ENCODE peak calls at places on chromosomes 16 and 17, in five cellular contexts. K is IMR-90; X is CD8-positive, alpha-beta T cell; F is right atrium auricular region; I is cardiac fibroblast. V is an unnamed sample.

GRCh38 chr17:16273499-16273898 is 56.5 kb downstream of the PIGL start:
- DNase-seq in K (peak; percentile 77), X (no peak), F (no peak), I (peak; percentile 80), V (no peak)

GRCh38 chr17:65023791-65024190 is 32.7 kb downstream of the GNA13 start:
- DNase-seq in K (no peak), X (no peak), F (no peak), I (no peak), V (no peak)

GRCh38 chr17:77786090-77786489 is 172.4 kb upstream of the TNRC6C start:
- DNase-seq in K (no peak), X (no peak), F (no peak), I (no peak), V (no peak)

GRCh38 chr16:4323845-4324478 is 8.1 kb downstream of the GLIS2 start:
- DNase-seq in K (peak; percentile 42), X (no peak), F (no peak), I (peak; percentile 54), V (peak; percentile 93)

GRCh38 chr17:80141463-80142165 is 5.3 kb downstream of the EIF4A3 start:
- DNase-seq in K (no peak), X (no peak), F (no peak), I (no peak), V (no peak)

GRCh38 chr17:27848941-27849340 is 44.2 kb downstream of the LYRM9 start:
- DNase-seq in K (no peak), X (no peak), F (no peak), I (no peak), V (no peak)

GRCh38 chr17:82050761-82051641 is 610 bp downstream of the RFNG start:
- DNase-seq in K (no peak), X (no peak), F (no peak), I (no peak), V (peak; percentile 80)

GRCh38 chr17:17713839-17714238 is 32.6 kb downstream of the RAI1 start:
- DNase-seq in K (peak; percentile 55), X (no peak), F (peak; percentile 69), I (peak; percentile 50), V (peak; percentile 92)

GRCh38 chr16:23947838-23948237 is 112.1 kb downstream of the PRKCB start:
- DNase-seq in K (no peak), X (no peak), F (no peak), I (no peak), V (no peak)

GRCh38 chr17:62089296-62089695 is 24.2 kb upstream of the MED13 start:
- DNase-seq in K (no peak), X (no peak), F (no peak), I (no peak), V (no peak)

GRCh38 chr17:2436516-2436915 is 35.7 kb upstream of the MNT start:
- DNase-seq in K (no peak), X (no peak), F (no peak), I (no peak), V (no peak)

DNA sequence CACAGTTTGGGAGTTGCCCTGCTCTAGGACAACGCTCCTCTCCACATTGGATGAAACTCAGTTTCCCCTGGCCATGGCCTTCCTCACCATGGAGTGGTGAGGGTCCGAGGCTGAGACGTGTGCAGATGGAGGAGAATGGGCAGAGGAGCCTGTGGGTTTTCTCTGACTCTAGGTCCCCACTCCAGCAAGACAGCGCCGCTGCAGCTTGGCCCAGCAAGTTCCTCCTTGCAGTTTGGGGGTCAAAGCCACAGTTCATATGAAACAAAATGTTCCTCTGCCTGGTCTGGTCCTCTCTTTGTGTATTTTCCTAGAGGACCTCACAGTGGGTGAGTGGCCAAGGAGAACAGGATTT is 2.3 kb downstream of the C16orf54 start:
- DNase-seq in K (no peak), X (no peak), F (no peak), I (no peak), V (no peak)
- H3K4me3 ChIP-seq in K (no peak overlapping the region), X (peak overlapping the region; percentile 93), F (no peak overlapping the region), I (no peak overlapping the region), V (no peak overlapping the region)

GRCh38 chr16:3305109-3306068 is at the start of the genes TIGD7 and ZNF75A:
- DNase-seq in K (peak; percentile 88), X (peak; percentile 83), F (peak; percentile 83), I (peak; percentile 91), V (peak; percentile 96)
- TF ChIP-seq CTCF in K (peak; percentile 4), X (no peak), F (peak; percentile 59), I (no peak), V (no peak)

GRCh38 chr16:25108054-25108453 is 3.5 kb upstream of the LCMT1 start:
- DNase-seq in K (no peak), X (peak; percentile 52), F (no peak), I (no peak), V (no peak)

GRCh38 chr16:25111403-25112166 is at the start of gene LCMT1:
- DNase-seq in K (peak; percentile 97), X (peak; percentile 85), F (peak; percentile 94), I (peak; percentile 99), V (peak; percentile 96)

GRCh38 chr16:25109643-25110042 is 1.9 kb upstream of the LCMT1 start:
- DNase-seq in K (peak; percentile 98), X (no peak), F (peak; percentile 89), I (peak; percentile 98), V (no peak)

GRCh38 chr16:25107466-25107792 is 4.1 kb upstream of the LCMT1 start:
- DNase-seq in K (no peak), X (no peak), F (no peak), I (no peak), V (no peak)

DNA sequence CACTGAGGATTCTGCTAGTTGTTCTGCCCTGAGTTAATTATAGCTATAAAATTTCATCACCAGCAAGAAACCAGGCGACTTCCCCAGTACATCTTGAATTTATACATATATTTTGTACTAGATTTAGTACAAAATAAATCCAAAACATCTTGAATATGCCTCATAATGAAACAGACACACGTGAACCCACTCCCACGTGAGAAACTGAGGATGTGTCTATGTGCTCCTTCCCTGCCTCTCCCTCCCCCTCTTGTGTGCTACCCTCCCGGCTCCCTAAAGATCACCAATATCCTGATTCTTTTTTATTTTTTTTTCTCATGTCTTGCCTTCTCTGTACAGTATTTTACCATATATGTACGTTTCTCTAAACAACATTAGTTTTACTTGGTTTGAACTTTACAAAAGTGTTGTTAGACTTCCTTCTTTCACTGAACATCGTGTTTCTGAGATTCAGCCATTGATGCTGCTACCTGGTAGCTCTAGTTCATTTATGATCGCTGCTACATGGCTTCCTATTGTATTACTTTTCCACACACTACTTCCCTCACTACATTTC is 1.1 kb upstream of the LCMT1 start:
- DNase-seq in K (no peak), X (no peak), F (no peak), I (no peak), V (no peak)
- H3K4me3 ChIP-seq in K (peak overlapping the region; percentile 58), X (peak overlapping the region; percentile 85), F (peak overlapping the region; percentile 72), I (peak overlapping the region; percentile 99), V (peak overlapping the region; percentile 94)

GRCh38 chr16:78368121-78369102 is 269.0 kb downstream of the WWOX start:
- DNase-seq in K (no peak), X (no peak), F (no peak), I (no peak), V (no peak)
- TF ChIP-seq CTCF in K (no peak), X (no peak), F (no peak), I (no peak), V (no peak)

GRCh38 chr16:81585785-81586184 is 141.2 kb downstream of the CMIP start:
- DNase-seq in K (no peak), X (no peak), F (no peak), I (peak; percentile 8), V (peak; percentile 21)

GRCh38 chr16:81586421-81586820 is 141.8 kb downstream of the CMIP start:
- DNase-seq in K (peak; percentile 33), X (no peak), F (no peak), I (no peak), V (peak; percentile 4)

GRCh38 chr16:81581107-81581506 is 136.5 kb downstream of the CMIP start:
- DNase-seq in K (no peak), X (no peak), F (no peak), I (peak; percentile 36), V (no peak)

GRCh38 chr16:81582655-81583441 is 138.2 kb downstream of the CMIP start:
- DNase-seq in K (no peak), X (no peak), F (no peak), I (no peak), V (peak; percentile 80)

DNA sequence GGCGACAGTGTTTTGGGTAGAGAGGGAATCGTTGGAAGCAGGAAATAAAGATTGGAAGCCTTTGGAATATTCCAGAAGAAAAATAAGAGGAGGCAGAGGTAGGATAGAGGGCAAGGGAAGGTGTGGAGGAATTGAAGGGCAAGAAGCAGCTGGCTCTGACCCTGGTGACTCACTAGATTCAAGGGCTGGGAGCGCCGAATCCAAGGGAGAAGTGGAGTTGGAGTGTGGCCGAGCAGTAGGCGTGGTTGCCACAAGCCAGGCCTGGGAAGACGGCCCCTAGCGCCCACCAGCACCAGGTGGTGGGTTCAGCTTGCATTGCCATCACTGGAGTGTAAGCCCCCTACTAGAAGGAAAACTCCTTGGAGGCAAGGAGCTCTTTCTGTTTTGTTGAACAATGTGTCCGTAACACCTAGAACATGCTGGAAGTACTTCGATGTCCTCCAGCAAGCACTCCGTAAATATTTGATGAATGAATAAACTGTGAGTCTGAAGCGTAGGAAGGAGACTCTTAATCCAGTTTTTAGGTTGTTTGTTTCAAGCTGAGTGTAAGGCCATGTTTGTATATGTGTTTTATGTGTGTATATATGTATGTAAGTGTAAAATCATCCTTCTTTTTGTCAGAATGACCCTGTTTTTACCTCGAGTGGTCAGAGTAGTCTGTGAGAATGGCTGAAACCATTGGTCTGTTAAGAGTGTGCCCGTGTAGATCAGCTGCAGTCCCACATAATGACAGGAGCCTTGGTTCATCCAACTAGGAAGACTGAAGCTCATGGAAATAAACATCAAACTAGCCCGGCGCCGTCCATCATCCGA is 139.5 kb downstream of the CMIP start:
- DNase-seq in K (peak; percentile 82), X (no peak), F (no peak), I (peak; percentile 8), V (peak; percentile 52)
- H3K4me3 ChIP-seq in K (peak overlapping the region; percentile 11), X (no peak overlapping the region), F (no peak overlapping the region), I (no peak overlapping the region), V (no peak overlapping the region)

GRCh38 chr17:8189711-8190477 is at the start of gene BORCS6:
- DNase-seq in K (peak; percentile 98), X (peak; percentile 90), F (peak; percentile 100), I (peak; percentile 99), V (peak; percentile 99)
- TF ChIP-seq CTCF in K (no peak), X (no peak), F (no peak), I (no peak), V (no peak)

GRCh38 chr16:89166696-89167424 is 4.7 kb upstream of the CDH15 start:
- DNase-seq in K (no peak), X (no peak), F (no peak), I (peak; percentile 25), V (peak; percentile 82)
- H3K4me3 ChIP-seq in K (no peak overlapping the region), X (no peak overlapping the region), F (no peak overlapping the region), I (no peak overlapping the region), V (no peak overlapping the region)

GRCh38 chr17:14805348-14805747 is 459.8 kb downstream of the PMP22 start:
- DNase-seq in K (no peak), X (no peak), F (no peak), I (peak; percentile 33), V (no peak)
- TF ChIP-seq CTCF in K (no peak), X (no peak), F (no peak), I (no peak), V (no peak)

V was measured in kidney.